ENCODE peak calls at places on chromosomes 6 and 20, in five cellular contexts. E is GM23248, G is K562, M is keratinocyte, L is MM.1S. F is an unnamed sample.

GRCh38 chr20:51542033-51542893 is at the start of gene NFATC2:
- DNase-seq in E (no peak), G (peak; percentile 99), M (no peak), L (peak; percentile 64), F (no peak)

GRCh38 chr6:45438849-45439406 is 61.2 kb upstream of the SUPT3H start:
- DNase-seq in E (peak; percentile 87), G (no peak), M (peak; percentile 66), L (no peak), F (peak; percentile 68)

GRCh38 chr20:54078296-54078695 is 7.9 kb upstream of the BCAS1 start:
- DNase-seq in E (no peak), G (no peak), M (no peak), L (peak; percentile 89), F (peak; percentile 37)

GRCh38 chr6:4282926-4283325 is 147.6 kb upstream of the ECI2 start:
- DNase-seq in E (no peak), G (no peak), M (no peak), L (no peak), F (no peak)

GRCh38 chr6:51633424-51633823 is 454.0 kb downstream of the PKHD1 start:
- DNase-seq in E (no peak), G (no peak), M (no peak), L (no peak), F (no peak)

GRCh38 chr6:134195164-134195906 is 122.6 kb downstream of the SGK1 start:
- DNase-seq in E (peak; percentile 49), G (peak; percentile 22), M (no peak), L (no peak), F (no peak)

GRCh38 chr20:54364365-54364764 is 111.0 kb upstream of the DOK5 start:
- DNase-seq in E (no peak), G (no peak), M (no peak), L (no peak), F (no peak)

GRCh38 chr20:52313335-52313963 is 121.9 kb upstream of the ZFP64 start:
- DNase-seq in E (peak; percentile 75), G (no peak), M (no peak), L (no peak), F (no peak)

GRCh38 chr6:12992770-12993169 is 276.2 kb downstream of the PHACTR1 start:
- DNase-seq in E (no peak), G (no peak), M (no peak), L (no peak), F (no peak)

GRCh38 chr20:25076201-25076600 is 5.7 kb downstream of the VSX1 start:
- DNase-seq in E (no peak), G (no peak), M (no peak), L (no peak), F (no peak)

GRCh38 chr6:154370545-154370944 is 13.9 kb upstream of the IPCEF1 start:
- DNase-seq in E (peak; percentile 57), G (no peak), M (no peak), L (no peak), F (no peak)

GRCh38 chr6:166824146-166824879 is 132.0 kb downstream of the RNASET2 start:
- DNase-seq in E (no peak), G (no peak), M (no peak), L (no peak), F (no peak)

GRCh38 chr6:167838207-167838748 is 11.6 kb downstream of the AFDN start:
- DNase-seq in E (no peak), G (no peak), M (no peak), L (no peak), F (no peak)

GRCh38 chr20:9503530-9504251 is 10.7 kb upstream of the LAMP5 start:
- DNase-seq in E (peak; percentile 21), G (no peak), M (no peak), L (no peak), F (no peak)

DNA sequence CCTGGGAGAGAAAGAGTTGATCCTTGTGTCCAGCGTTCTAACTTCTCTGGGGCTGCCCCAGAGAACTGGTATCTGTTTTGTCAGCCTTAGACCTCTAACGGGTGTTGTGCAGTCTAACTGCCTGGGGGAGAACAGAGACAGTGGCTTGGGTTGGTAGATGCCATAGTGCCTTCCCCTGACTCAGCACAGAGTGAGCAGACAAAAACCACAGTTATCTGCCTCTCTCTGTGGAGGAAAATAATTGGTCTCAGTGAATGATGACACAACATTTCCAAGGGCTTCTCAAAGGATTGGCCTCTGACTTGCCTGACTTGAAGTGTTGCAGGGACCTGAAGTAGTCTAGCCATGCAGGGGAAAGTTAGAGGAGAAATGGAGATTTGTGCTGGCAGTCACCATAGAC is 226.2 kb upstream of the MAN1A1 start:
- DNase-seq in E (peak; percentile 87), G (no peak), M (no peak), L (peak; percentile 84), F (no peak)
- H2AFZ ChIP-seq in E (peak overlapping the region; percentile 65), G (no peak overlapping the region), M (peak overlapping the region; percentile 84), L (peak overlapping the region; percentile 54), F (no peak overlapping the region)

GRCh38 chr6:31822038-31822821 is 5.3 kb upstream of the HSPA1B start:
- DNase-seq in E (peak; percentile 90), G (peak; percentile 95), M (no peak), L (peak; percentile 86), F (peak; percentile 64)
- H3K79me2 ChIP-seq in E (peaks cover 61% of the 10 kb centered on the region), G (peaks cover 66% of the 10 kb centered on the region), M (peaks cover 22% of the 10 kb centered on the region), L (peaks cover 6% of the 10 kb centered on the region), F (peaks cover 2% of the 10 kb centered on the region)

GRCh38 chr6:33080127-33081089 is 4.6 kb downstream of the HLA-DPB1 start:
- DNase-seq in E (peak; percentile 72), G (peak; percentile 38), M (no peak), L (no peak), F (no peak)
- H3K4me3 ChIP-seq in E (peak overlapping the region; percentile 75), G (no peak overlapping the region), M (no peak overlapping the region), L (no peak overlapping the region), F (no peak overlapping the region)

GRCh38 chr6:148516116-148517016 is 173.7 kb downstream of the SASH1 start:
- DNase-seq in E (no peak), G (no peak), M (no peak), L (no peak), F (no peak)

GRCh38 chr6:148514091-148514850 is 171.6 kb downstream of the SASH1 start:
- DNase-seq in E (peak; percentile 83), G (no peak), M (no peak), L (no peak), F (no peak)

GRCh38 chr6:148517518-148517917 is 174.9 kb downstream of the SASH1 start:
- DNase-seq in E (no peak), G (no peak), M (no peak), L (no peak), F (no peak)

GRCh38 chr6:148509789-148510581 is 167.3 kb downstream of the SASH1 start:
- DNase-seq in E (peak; percentile 98), G (no peak), M (no peak), L (peak; percentile 6), F (no peak)

DNA sequence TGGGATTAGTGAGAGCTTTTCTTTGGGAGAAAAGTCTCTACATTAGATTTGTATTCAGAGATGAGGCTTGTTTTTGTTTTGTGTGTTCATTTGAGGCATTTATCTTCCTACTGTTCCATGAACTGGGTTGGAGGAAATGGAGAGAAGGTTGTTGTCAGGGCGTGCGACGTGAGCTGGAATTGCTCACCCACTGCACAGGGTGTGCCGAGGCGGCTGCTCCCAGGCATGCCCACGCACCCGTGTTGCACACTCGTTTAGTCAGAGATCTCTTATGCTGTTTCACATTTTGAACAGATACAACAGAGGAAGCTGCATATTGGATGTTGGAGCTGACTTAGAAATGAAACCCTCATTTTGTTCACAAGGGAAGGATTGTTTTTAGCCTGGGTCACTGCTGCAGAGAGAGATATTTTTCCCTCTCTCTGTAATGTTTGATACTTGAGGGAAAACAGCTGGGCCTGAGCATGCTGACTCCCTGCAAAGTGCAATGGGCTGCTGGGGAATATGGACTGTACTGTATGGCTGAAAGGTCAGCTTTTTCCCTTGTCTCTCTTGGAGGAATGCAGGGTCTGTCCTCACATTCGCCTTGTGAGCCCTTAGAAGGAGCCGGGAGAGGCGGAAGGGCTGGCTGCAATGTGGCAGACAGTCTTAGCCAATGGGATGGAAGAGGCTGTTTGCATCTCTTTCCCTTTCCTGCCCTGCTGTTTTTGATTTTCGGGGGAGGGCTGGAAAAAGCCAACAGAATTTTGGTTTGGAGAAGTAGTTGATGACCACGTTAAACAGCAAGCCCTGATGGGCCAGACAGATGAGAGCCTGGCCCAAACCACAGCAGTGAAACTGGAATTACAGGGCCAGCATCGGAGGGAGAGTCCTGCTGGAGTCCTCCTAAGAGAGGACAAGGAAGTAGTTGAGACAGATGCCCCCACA is 170.8 kb downstream of the SASH1 start:
- DNase-seq in E (peak; percentile 86), G (no peak), M (no peak), L (no peak), F (no peak)
- H2AFZ ChIP-seq in E (no peak overlapping the region), G (no peak overlapping the region), M (no peak overlapping the region), L (no peak overlapping the region), F (no peak overlapping the region)

GRCh38 chr20:19975901-19976300 is 41.3 kb upstream of the NAA20 start:
- DNase-seq in E (peak; percentile 58), G (no peak), M (no peak), L (no peak), F (no peak)
- H3K79me2 ChIP-seq in E (peaks cover 57% of the 10 kb centered on the region), G (no peaks in the 10 kb centered on the region), M (peaks cover 56% of the 10 kb centered on the region), L (no peaks in the 10 kb centered on the region), F (no peaks in the 10 kb centered on the region)